ENCODE peak calls at places on chromosomes 2 and 18, in ten cellular contexts. T is LoVo; M is PC-9; Q is iris pigment epithelial cell; R is NCI-H1436 treated with DMSO at 0.1 percent for 48 hours; H is GM13976; S is T-helper 2 cell; E is GM03348; I is C1 segment of cervical spinal cord; W is CD8-positive, alpha-beta T cell. N is an unnamed sample.

GRCh38 chr2:1581965-1582625 is 162.2 kb downstream of the PXDN start:
- DNase-seq in T (no peak), M (no peak), Q (no peak), R (no peak), H (no peak), S (no peak), E (peak), I (no peak), W (no peak), N (no peak)

GRCh38 chr2:196200557-196200956 is 29.2 kb upstream of the STK17B start:
- DNase-seq in T (no peak), M (no peak), Q (no peak), R (no peak), H (peak), S (no peak), E (no peak), I (no peak), W (no peak), N (no peak)

GRCh38 chr18:77177009-77177408 is 44.4 kb upstream of the MBP start:
- DNase-seq in T (no peak), M (no peak), Q (peak), R (no peak), H (no peak), S (no peak), E (no peak), I (no peak), W (no peak), N (no peak)

GRCh38 chr2:216880509-216881184 is 20.8 kb upstream of the TNP1 start:
- DNase-seq in T (no peak), M (peak), Q (peak), R (no peak), H (no peak), S (no peak), E (no peak), I (no peak), W (no peak), N (no peak)

GRCh38 chr2:1499033-1499795 is 86.0 kb downstream of the TPO start:
- DNase-seq in T (no peak), M (no peak), Q (no peak), R (no peak), H (no peak), S (no peak), E (no peak), I (no peak), W (no peak), N (no peak)

GRCh38 chr2:234293973-234294372 is 202.9 kb downstream of the ARL4C start:
- DNase-seq in T (peak), M (no peak), Q (no peak), R (no peak), H (no peak), S (no peak), E (no peak), I (no peak), W (no peak), N (no peak)

GRCh38 chr18:46577546-46577945 is 79.5 kb downstream of the LOXHD1 start:
- DNase-seq in T (no peak), M (no peak), Q (no peak), R (no peak), H (no peak), S (no peak), E (no peak), I (no peak), W (no peak), N (no peak)

GRCh38 chr18:38077219-38077618 is 511.6 kb upstream of the CELF4 start:
- DNase-seq in T (no peak), M (no peak), Q (no peak), R (no peak), H (no peak), S (no peak), E (no peak), I (no peak), W (no peak), N (no peak)

N was measured in T follicular helper cell.